ENCODE peak calls at places on chromosomes 2 and 18, in seven cellular contexts. J is mammary epithelial cell, E is esophagus squamous epithelium, A is sigmoid colon, T is AG10803, M is kidney, Q is colonic mucosa. G is an unnamed sample.

GRCh38 chr2:35973737-35974132 is 381.8 kb upstream of the CRIM1 start:
- DNase-seq in M (no peak), A (no peak), T (no peak), Q (no peak), J (peak; percentile 48), E (no peak), G (no peak)

GRCh38 chr2:236746833-236747232 is 177.2 kb downstream of the ACKR3 start:
- DNase-seq in E (no peak), T (no peak), A (no peak), M (no peak), Q (no peak), J (no peak), G (no peak)

GRCh38 chr2:234032301-234032856 is 18.1 kb upstream of the SPP2 start:
- DNase-seq in T (peak; percentile 83), Q (no peak), M (no peak), E (no peak), J (peak; percentile 87), A (no peak), G (peak; percentile 8)

GRCh38 chr2:70596739-70597138 is 43.1 kb upstream of the TGFA start:
- DNase-seq in J (peak; percentile 85), M (no peak), T (peak; percentile 50), A (no peak), E (no peak), Q (no peak), G (no peak)

GRCh38 chr2:23366720-23367119 is 18.3 kb upstream of the KLHL29 start:
- DNase-seq in E (no peak), A (no peak), J (no peak), Q (no peak), T (no peak), M (no peak), G (no peak)

GRCh38 chr2:61436092-61436491 is 34.8 kb downstream of the USP34 start:
- DNase-seq in M (no peak), E (no peak), J (no peak), Q (no peak), T (no peak), A (no peak), G (no peak)

GRCh38 chr18:26804474-26804873 is 61.0 kb downstream of the AQP4 start:
- DNase-seq in E (no peak), M (no peak), T (no peak), J (no peak), A (no peak), Q (no peak), G (no peak)

GRCh38 chr2:43312751-43313641 is 86.6 kb upstream of the ZFP36L2 start:
- DNase-seq in A (no peak), T (peak; percentile 63), M (peak; percentile 80), Q (no peak), E (no peak), J (no peak), G (peak; percentile 65)

GRCh38 chr2:45845058-45845457 is 193.6 kb downstream of the PRKCE start:
- DNase-seq in A (no peak), Q (no peak), E (no peak), T (no peak), J (no peak), M (no peak), G (no peak)

GRCh38 chr2:113316085-113316484 is 37.4 kb upstream of the PAX8 start:
- DNase-seq in J (peak; percentile 11), M (no peak), E (no peak), Q (no peak), A (no peak), T (no peak), G (no peak)

GRCh38 chr18:75408554-75409506 is 18.7 kb downstream of the SMIM21 start:
- DNase-seq in J (peak; percentile 100), E (no peak), T (peak; percentile 96), M (no peak), A (no peak), Q (no peak), G (peak; percentile 97)

GRCh38 chr18:3294435-3295080 is 32.6 kb downstream of the MYL12B start:
- DNase-seq in T (no peak), E (no peak), A (no peak), Q (no peak), J (peak; percentile 19), M (no peak), G (no peak)

GRCh38 chr2:201964631-201965206 is 68.9 kb upstream of the FZD7 start:
- DNase-seq in T (peak; percentile 28), E (no peak), M (peak; percentile 40), J (no peak), A (peak; percentile 26), Q (no peak), G (no peak)

GRCh38 chr2:230666885-230667712 is 45.5 kb upstream of the CAB39 start:
- DNase-seq in Q (no peak), A (no peak), M (peak; percentile 23), J (peak; percentile 63), T (peak; percentile 34), E (no peak), G (no peak)
- H3K4me3 ChIP-seq in Q (no peak overlapping the region), A (no peak overlapping the region), M (no peak overlapping the region), J (no peak overlapping the region), T (no peak overlapping the region), E (no peak overlapping the region), G (no peak overlapping the region)

GRCh38 chr2:56132138-56132537 is 51.7 kb upstream of the CCDC85A start:
- DNase-seq in M (no peak), E (no peak), T (peak; percentile 53), A (no peak), J (peak; percentile 17), Q (no peak), G (peak; percentile 10)
- TF ChIP-seq CTCF in M (peak; percentile 46), E (peak; percentile 25), T (peak; percentile 68), A (peak; percentile 26), J (peak; percentile 57), Q (no peak), G (peak; percentile 49)

GRCh38 chr2:173989886-173990744 is 24.9 kb upstream of the SP3 start:
- DNase-seq in E (no peak), Q (no peak), J (no peak), T (no peak), M (no peak), A (no peak), G (no peak)
- H3K4me3 ChIP-seq in E (no peak overlapping the region), Q (no peak overlapping the region), J (no peak overlapping the region), T (no peak overlapping the region), M (no peak overlapping the region), A (no peak overlapping the region), G (no peak overlapping the region)

GRCh38 chr18:12377556-12378553 is 828 bp upstream of the AFG3L2 start:
- DNase-seq in M (no peak), T (no peak), J (no peak), A (no peak), E (no peak), Q (no peak), G (no peak)
- TF ChIP-seq CTCF in M (no peak), T (peak; percentile 31), J (peak; percentile 3), A (peak; percentile 22), E (peak; percentile 9), Q (no peak), G (peak; percentile 3)

DNA sequence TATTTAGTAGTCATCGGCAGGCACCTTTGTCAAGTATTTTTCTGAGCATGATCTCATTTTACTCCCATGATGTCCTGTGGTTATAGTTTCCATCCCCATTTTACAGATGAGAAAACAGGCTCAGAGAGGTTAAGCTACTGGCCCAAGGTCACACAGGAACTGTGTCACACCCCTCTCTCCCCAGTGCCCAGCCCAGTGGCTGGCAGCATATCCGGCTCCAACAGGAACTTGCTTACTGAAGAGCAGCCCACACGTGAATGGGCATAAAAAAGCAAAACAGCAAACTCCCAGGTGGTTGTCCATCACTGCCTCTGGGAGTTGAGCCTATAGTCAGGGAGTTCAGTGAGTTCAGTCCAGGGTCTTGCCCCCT is 8.3 kb upstream of the KLF11 start:
- DNase-seq in A (no peak), E (no peak), M (peak; percentile 37), J (no peak), Q (no peak), T (no peak), G (no peak)
- H3K4me3 ChIP-seq in A (no peak overlapping the region), E (no peak overlapping the region), M (no peak overlapping the region), J (no peak overlapping the region), Q (no peak overlapping the region), T (no peak overlapping the region), G (no peak overlapping the region)